ENCODE peak calls at places on chromosome 7, in four cellular contexts. M is K562, I is HepG2, Z is GM12878. K is an unnamed sample.

GRCh38 chr7:17044396-17044795 is 162.6 kb upstream of the AGR3 start:
- DNase-seq in M (no peak), I (peak), Z (no peak), K (no peak)

GRCh38 chr7:158401826-158402225 is 185.8 kb downstream of the PTPRN2 start:
- DNase-seq in M (no peak), I (no peak), Z (no peak), K (no peak)

GRCh38 chr7:101527844-101528667 is 101.0 kb downstream of the MYL10 start:
- DNase-seq in M (no peak), I (no peak), Z (no peak), K (no peak)

GRCh38 chr7:142485617-142486226 is 227.9 kb upstream of the PRSS58 start:
- DNase-seq in M (peak), I (no peak), Z (no peak), K (peak)

GRCh38 chr7:114715907-114716306 is 206.0 kb upstream of the MDFIC start:
- DNase-seq in M (no peak), I (no peak), Z (no peak), K (no peak)

GRCh38 chr7:51090411-51090810 is 226.2 kb downstream of the COBL start:
- DNase-seq in M (no peak), I (no peak), Z (no peak), K (no peak)

GRCh38 chr7:74039337-74039736 is 11.4 kb downstream of the ELN start:
- DNase-seq in M (no peak), I (no peak), Z (no peak), K (no peak)

GRCh38 chr7:143382126-143382790 is 1.1 kb downstream of the ZYX start:
- DNase-seq in M (peak), I (no peak), Z (no peak), K (no peak)

GRCh38 chr7:74043523-74043951 is 15.6 kb downstream of the ELN start:
- DNase-seq in M (no peak), I (no peak), Z (no peak), K (peak)

GRCh38 chr7:69757528-69757927 is 159.3 kb downstream of the AUTS2 start:
- DNase-seq in M (no peak), I (no peak), Z (no peak), K (no peak)

GRCh38 chr7:127938588-127938987 is 92.6 kb downstream of the LRRC4 start:
- DNase-seq in M (no peak), I (no peak), Z (no peak), K (no peak)

GRCh38 chr7:1938788-1939433 is 268.8 kb downstream of the ELFN1 start:
- DNase-seq in M (no peak), I (no peak), Z (no peak), K (no peak)

GRCh38 chr7:11404355-11404754 is 427.6 kb downstream of the THSD7A start:
- DNase-seq in M (no peak), I (no peak), Z (no peak), K (no peak)

GRCh38 chr7:90876701-90877100 is 280.6 kb downstream of the CDK14 start:
- DNase-seq in M (no peak), I (no peak), Z (no peak), K (no peak)

GRCh38 chr7:2893411-2893861 is 49.3 kb upstream of the GNA12 start:
- DNase-seq in M (no peak), I (no peak), Z (no peak), K (no peak)

GRCh38 chr7:122887198-122887597 is 938 bp upstream of the CADPS2 start:
- DNase-seq in M (no peak), I (peak), Z (no peak), K (peak)

GRCh38 chr7:4100148-4100547 is 581.9 kb upstream of the FOXK1 start:
- DNase-seq in M (no peak), I (no peak), Z (no peak), K (no peak)

GRCh38 chr7:157961731-157962457 is 625.1 kb downstream of the DNAJB6 start:
- DNase-seq in M (no peak), I (no peak), Z (no peak), K (no peak)

GRCh38 chr7:98557538-98558031 is 59.5 kb upstream of the NPTX2 start:
- DNase-seq in M (no peak), I (no peak), Z (no peak), K (no peak)

GRCh38 chr7:1192171-1192676 is 32.2 kb upstream of the ZFAND2A start:
- DNase-seq in M (no peak), I (no peak), Z (no peak), K (no peak)

DNA sequence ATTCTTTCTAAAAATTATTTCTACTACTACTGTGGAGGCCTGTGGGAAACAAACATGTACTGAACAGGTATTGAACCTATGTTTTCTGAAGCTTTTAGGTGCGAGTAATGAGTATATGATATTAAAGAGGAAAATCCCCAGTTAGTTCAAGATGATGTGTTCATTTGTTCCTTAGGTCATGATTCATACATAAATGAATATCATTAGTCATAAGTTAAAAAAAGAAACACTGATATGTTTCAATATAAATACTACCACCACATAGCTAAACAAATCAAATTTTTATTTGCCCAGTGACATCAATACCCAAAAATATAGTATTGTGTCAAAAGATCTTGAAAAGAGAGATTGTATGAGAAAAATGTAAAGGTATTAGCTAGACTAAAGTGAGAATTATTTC is 210.7 kb upstream of the GNAI1 start:
- DNase-seq in M (no peak), I (no peak), Z (no peak), K (no peak)
- TF ChIP-seq CREM in M (no peak), I (no peak), Z (no peak), K (no peak)

DNA sequence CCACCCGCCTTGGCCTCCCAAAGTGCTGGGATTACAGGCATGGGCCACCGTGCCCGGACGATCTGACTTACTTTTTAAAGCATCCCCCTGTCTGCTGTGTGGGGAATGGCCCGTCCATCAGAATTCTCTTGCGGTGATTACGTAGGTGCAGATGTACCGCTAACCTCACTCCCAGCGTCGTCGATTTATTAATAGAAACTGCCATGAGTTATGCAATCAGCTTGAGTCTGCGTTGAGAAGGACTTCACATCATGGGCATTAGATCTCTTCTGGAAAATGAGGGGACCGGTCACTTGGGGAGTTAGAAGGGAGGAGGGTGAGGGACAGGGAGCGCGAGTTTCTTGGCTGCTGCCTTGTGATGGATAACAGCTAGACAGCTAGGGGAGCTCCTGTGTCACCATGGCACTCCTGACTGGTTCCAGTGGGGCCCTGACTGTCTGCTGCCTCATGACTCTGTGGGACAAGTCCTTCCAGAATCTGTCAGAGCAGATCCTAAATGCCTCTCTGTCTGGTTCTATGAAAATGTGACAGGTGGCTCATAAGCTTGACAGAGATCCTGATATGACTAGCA is 35.2 kb downstream of the POR start:
- DNase-seq in M (no peak), I (no peak), Z (no peak), K (no peak)
- TF ChIP-seq CREM in M (no peak), I (no peak), Z (no peak), K (no peak)

GRCh38 chr7:140304071-140304799 is 94.1 kb downstream of the SLC37A3 start:
- DNase-seq in M (no peak), I (peak), Z (peak), K (no peak)
- TF ChIP-seq CREM in M (no peak), I (no peak), Z (no peak), K (no peak)

GRCh38 chr7:138981332-138982203 is at the start of gene KIAA1549:
- DNase-seq in M (peak), I (peak), Z (no peak), K (peak)
- TF ChIP-seq CREM in M (peak), I (no peak), Z (no peak), K (no peak)

GRCh38 chr7:129553861-129554530 is 51.7 kb downstream of the SMKR1 start:
- DNase-seq in M (no peak), I (no peak), Z (no peak), K (no peak)

GRCh38 chr7:129556607-129557120 is 54.3 kb downstream of the SMKR1 start:
- DNase-seq in M (no peak), I (peak), Z (no peak), K (no peak)

DNA sequence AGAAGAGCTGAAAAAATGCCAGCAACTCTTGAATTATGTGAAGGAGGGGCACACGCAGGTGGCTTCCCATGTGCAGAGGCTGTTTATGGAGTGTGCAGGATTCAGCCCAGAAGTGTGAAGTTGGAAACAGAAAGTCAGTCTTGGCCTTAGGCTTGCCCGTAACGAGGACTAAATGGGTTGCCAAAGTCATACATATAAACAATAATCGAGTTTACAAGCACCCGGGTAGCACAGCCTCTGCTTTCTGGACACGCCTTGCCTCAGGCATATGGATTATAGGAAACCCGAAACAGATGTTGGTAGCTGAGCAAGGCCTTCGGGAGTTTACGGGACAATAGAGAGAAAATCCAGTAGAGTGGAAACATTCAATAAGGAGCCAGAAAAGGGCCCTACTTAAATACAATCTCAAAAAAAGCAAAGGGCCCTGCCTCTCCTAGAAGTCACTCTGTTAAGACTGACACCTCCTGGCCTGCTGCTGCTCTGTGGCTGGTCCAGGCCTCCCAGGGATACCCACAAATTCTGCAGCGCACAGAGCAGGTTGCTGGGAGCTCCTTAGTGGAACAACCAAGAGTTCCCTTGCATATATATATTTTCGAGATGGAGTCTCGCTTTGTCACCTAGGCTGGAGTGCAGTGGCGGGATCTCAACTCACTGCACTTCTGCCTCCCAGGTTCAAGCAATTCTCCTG is 48.5 kb downstream of the SMKR1 start:
- DNase-seq in M (no peak), I (no peak), Z (no peak), K (no peak)
- TF ChIP-seq CREM in M (no peak), I (no peak), Z (no peak), K (no peak)

K was measured in WTC11.